ENCODE peak calls at places on chromosomes 11 and 22, in five cellular contexts. One of them, this sample, is unnamed.

GRCh38 chr11:100515087-100515486 is 172.0 kb upstream of the ARHGAP42 start:
- DNase-seq in right cardiac atrium: no peak
- DNase-seq in activated naive CD8-positive, alpha-beta T cell treated with anti-CD3 and anti-CD28 coated beads for 36 hours: no peak
- DNase-seq in Panc1: no peak
- DNase-seq in A172: peak
- DNase-seq in this sample: no peak

GRCh38 chr11:122632178-122632824 is 23.2 kb upstream of the UBASH3B start:
- DNase-seq in right cardiac atrium: no peak
- DNase-seq in activated naive CD8-positive, alpha-beta T cell treated with anti-CD3 and anti-CD28 coated beads for 36 hours: no peak
- DNase-seq in Panc1: no peak
- DNase-seq in A172: no peak
- DNase-seq in this sample: no peak

GRCh38 chr11:35859311-35859710 is 84.6 kb upstream of the LDLRAD3 start:
- DNase-seq in right cardiac atrium: no peak
- DNase-seq in Panc1: no peak
- DNase-seq in activated naive CD8-positive, alpha-beta T cell treated with anti-CD3 and anti-CD28 coated beads for 36 hours: no peak
- DNase-seq in A172: no peak
- DNase-seq in this sample: no peak

GRCh38 chr22:32804036-32804435 is 2.5 kb downstream of the TIMP3 start:
- DNase-seq in Panc1: no peak
- DNase-seq in A172: peak
- DNase-seq in activated naive CD8-positive, alpha-beta T cell treated with anti-CD3 and anti-CD28 coated beads for 36 hours: no peak
- DNase-seq in right cardiac atrium: peak
- DNase-seq in this sample: no peak

GRCh38 chr11:96187779-96188624 is 155.0 kb downstream of the MAML2 start:
- DNase-seq in Panc1: no peak
- DNase-seq in right cardiac atrium: peak
- DNase-seq in activated naive CD8-positive, alpha-beta T cell treated with anti-CD3 and anti-CD28 coated beads for 36 hours: peak
- DNase-seq in A172: peak
- DNase-seq in this sample: no peak

GRCh38 chr22:27267145-27267544 is 534.4 kb downstream of the MN1 start:
- DNase-seq in Panc1: no peak
- DNase-seq in right cardiac atrium: no peak
- DNase-seq in activated naive CD8-positive, alpha-beta T cell treated with anti-CD3 and anti-CD28 coated beads for 36 hours: no peak
- DNase-seq in A172: no peak
- DNase-seq in this sample: no peak

GRCh38 chr22:46061431-46062231 is 84.7 kb upstream of the WNT7B start:
- DNase-seq in activated naive CD8-positive, alpha-beta T cell treated with anti-CD3 and anti-CD28 coated beads for 36 hours: no peak
- DNase-seq in right cardiac atrium: no peak
- DNase-seq in A172: no peak
- DNase-seq in Panc1: no peak
- DNase-seq in this sample: peak

GRCh38 chr11:20355221-20356219 is 8.0 kb upstream of the HTATIP2 start:
- DNase-seq in Panc1: no peak
- DNase-seq in A172: peak
- DNase-seq in activated naive CD8-positive, alpha-beta T cell treated with anti-CD3 and anti-CD28 coated beads for 36 hours: peak
- DNase-seq in right cardiac atrium: no peak
- DNase-seq in this sample: no peak

GRCh38 chr22:19723990-19724827 is 870 bp downstream of the GP1BB start:
- DNase-seq in activated naive CD8-positive, alpha-beta T cell treated with anti-CD3 and anti-CD28 coated beads for 36 hours: peak
- DNase-seq in A172: no peak
- DNase-seq in right cardiac atrium: no peak
- DNase-seq in Panc1: no peak
- DNase-seq in this sample: no peak

GRCh38 chr11:10233581-10233980 is 60.4 kb downstream of the SBF2 start:
- DNase-seq in activated naive CD8-positive, alpha-beta T cell treated with anti-CD3 and anti-CD28 coated beads for 36 hours: no peak
- DNase-seq in A172: peak
- DNase-seq in Panc1: no peak
- DNase-seq in right cardiac atrium: no peak
- DNase-seq in this sample: no peak

GRCh38 chr11:86696004-86696403 is 23.6 kb upstream of the ME3 start:
- DNase-seq in right cardiac atrium: no peak
- DNase-seq in activated naive CD8-positive, alpha-beta T cell treated with anti-CD3 and anti-CD28 coated beads for 36 hours: no peak
- DNase-seq in A172: peak
- DNase-seq in Panc1: no peak
- DNase-seq in this sample: no peak

GRCh38 chr11:19652976-19653375 is 59.7 kb upstream of the NAV2 start:
- DNase-seq in right cardiac atrium: no peak
- DNase-seq in A172: no peak
- DNase-seq in Panc1: no peak
- DNase-seq in activated naive CD8-positive, alpha-beta T cell treated with anti-CD3 and anti-CD28 coated beads for 36 hours: no peak
- DNase-seq in this sample: no peak

GRCh38 chr11:133681901-133682300 is 149.6 kb upstream of the OPCML start:
- DNase-seq in activated naive CD8-positive, alpha-beta T cell treated with anti-CD3 and anti-CD28 coated beads for 36 hours: no peak
- DNase-seq in Panc1: no peak
- DNase-seq in A172: no peak
- DNase-seq in right cardiac atrium: no peak
- DNase-seq in this sample: no peak

GRCh38 chr11:131246589-131247164 is 123.7 kb upstream of the NTM start:
- DNase-seq in Panc1: peak
- DNase-seq in activated naive CD8-positive, alpha-beta T cell treated with anti-CD3 and anti-CD28 coated beads for 36 hours: no peak
- DNase-seq in right cardiac atrium: peak
- DNase-seq in A172: no peak
- DNase-seq in this sample: peak

This sample was measured in Right ventricle myocardium inferior.